ENCODE peak calls at places on chromosomes 3 and 15, in four cellular contexts. One of them, this sample, is unnamed.

GRCh38 chr3:32457971-32458471 is 44.6 kb downstream of the CMTM6 start:
- DNase-seq in GM23248: no peak
- DNase-seq in neural crest cell: no peak
- DNase-seq in fibroblast of the aortic adventitia: no peak
- DNase-seq in this sample: peak; percentile 85

GRCh38 chr15:78715930-78716329 is 74.9 kb upstream of the CHRNB4 start:
- DNase-seq in GM23248: peak; percentile 78
- DNase-seq in neural crest cell: no peak
- DNase-seq in fibroblast of the aortic adventitia: peak; percentile 69
- DNase-seq in this sample: no peak

GRCh38 chr3:86969500-86970189 is 21.3 kb downstream of the VGLL3 start:
- DNase-seq in neural crest cell: no peak
- DNase-seq in GM23248: peak; percentile 74
- DNase-seq in fibroblast of the aortic adventitia: peak; percentile 76
- DNase-seq in this sample: no peak

GRCh38 chr15:28103831-28104230 is 4.7 kb upstream of the OCA2 start:
- DNase-seq in GM23248: no peak
- DNase-seq in fibroblast of the aortic adventitia: no peak
- DNase-seq in neural crest cell: no peak
- DNase-seq in this sample: no peak

GRCh38 chr3:52530918-52531635 is 2.6 kb downstream of the NT5DC2 start:
- DNase-seq in fibroblast of the aortic adventitia: no peak
- DNase-seq in neural crest cell: no peak
- DNase-seq in GM23248: no peak
- DNase-seq in this sample: no peak

GRCh38 chr3:170178631-170179030 is 2.9 kb downstream of the PHC3 start:
- DNase-seq in neural crest cell: no peak
- DNase-seq in GM23248: no peak
- DNase-seq in fibroblast of the aortic adventitia: no peak
- DNase-seq in this sample: peak; percentile 42

GRCh38 chr3:46400000-46400734 is 6.7 kb downstream of the CCR5AS start:
- DNase-seq in neural crest cell: no peak
- DNase-seq in fibroblast of the aortic adventitia: peak; percentile 70
- DNase-seq in GM23248: peak; percentile 55
- DNase-seq in this sample: no peak

GRCh38 chr3:10189557-10190374 is 25.0 kb downstream of the IRAK2 start:
- DNase-seq in fibroblast of the aortic adventitia: peak; percentile 79
- DNase-seq in neural crest cell: no peak
- DNase-seq in GM23248: peak; percentile 81
- DNase-seq in this sample: no peak